ENCODE peak calls at places on chromosomes 2 and 18, in five cellular contexts. U is HCT116, M is H1, Q is K562, J is fibroblast of lung. G is an unnamed sample.
A peak's percentile ranks its signal among the peaks of the same experiment; 100 is the strongest.

GRCh38 chr2:122570641-122571040 is 815.2 kb downstream of the TSN start:
- DNase-seq in U (no peak), M (no peak), Q (no peak), J (no peak), G (no peak)

GRCh38 chr2:147101906-147102790 is 742.7 kb upstream of the ACVR2A start:
- DNase-seq in U (no peak), M (no peak), Q (no peak), J (peak; percentile 56), G (no peak)

GRCh38 chr2:191230174-191230573 is 15.0 kb upstream of the MYO1B start:
- DNase-seq in U (no peak), M (no peak), Q (no peak), J (peak; percentile 73), G (peak; percentile 90)

GRCh38 chr2:182447843-182448242 is 21.0 kb upstream of the PDE1A start:
- DNase-seq in U (no peak), M (no peak), Q (no peak), J (peak; percentile 49), G (no peak)

GRCh38 chr2:28437918-28438317 is 45.3 kb downstream of the FOSL2 start:
- DNase-seq in U (no peak), M (no peak), Q (no peak), J (no peak), G (no peak)

GRCh38 chr2:206984206-206984605 is 44.9 kb downstream of the CPO start:
- DNase-seq in U (no peak), M (no peak), Q (no peak), J (peak; percentile 87), G (peak; percentile 22)

GRCh38 chr2:202109139-202109736 is 36.2 kb downstream of the KIAA2012 start:
- DNase-seq in U (no peak), M (no peak), Q (no peak), J (no peak), G (no peak)

GRCh38 chr18:23943903-23944624 is 70.5 kb upstream of the TTC39C start:
- DNase-seq in U (no peak), M (no peak), Q (no peak), J (peak; percentile 82), G (no peak)

DNA sequence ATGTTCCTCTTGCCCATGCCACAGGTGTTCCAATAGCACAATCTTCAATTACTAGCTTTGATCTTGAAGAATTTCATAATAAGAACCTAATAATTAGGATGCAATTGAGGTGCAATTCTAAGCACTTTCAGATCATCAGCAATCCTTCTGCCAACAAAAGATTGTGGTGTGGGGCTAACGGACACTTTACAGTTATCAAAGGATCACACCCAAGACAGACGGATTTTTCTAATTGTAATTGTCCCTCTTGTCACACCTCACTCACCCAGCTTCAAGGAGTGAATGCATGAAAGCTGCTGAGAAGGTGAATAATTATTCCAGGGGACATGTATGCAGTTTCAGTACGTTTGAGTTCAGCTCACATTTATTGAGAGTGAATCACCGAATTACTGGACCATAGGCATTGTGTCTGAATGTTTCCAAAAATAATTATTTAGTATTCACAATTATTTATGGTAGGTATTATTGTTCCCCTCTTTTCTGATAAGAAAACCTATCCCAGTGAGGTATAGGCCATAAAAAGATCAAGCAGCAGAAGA is 438.4 kb upstream of the TRIB2 start:
- DNase-seq in U (no peak), M (no peak), Q (peak; percentile 27), J (no peak), G (no peak)
- H3K9ac ChIP-seq in U (no peak overlapping the region), M (no peak overlapping the region), Q (peak overlapping the region; percentile 94), J (no peak overlapping the region), G (no peak overlapping the region)

DNA sequence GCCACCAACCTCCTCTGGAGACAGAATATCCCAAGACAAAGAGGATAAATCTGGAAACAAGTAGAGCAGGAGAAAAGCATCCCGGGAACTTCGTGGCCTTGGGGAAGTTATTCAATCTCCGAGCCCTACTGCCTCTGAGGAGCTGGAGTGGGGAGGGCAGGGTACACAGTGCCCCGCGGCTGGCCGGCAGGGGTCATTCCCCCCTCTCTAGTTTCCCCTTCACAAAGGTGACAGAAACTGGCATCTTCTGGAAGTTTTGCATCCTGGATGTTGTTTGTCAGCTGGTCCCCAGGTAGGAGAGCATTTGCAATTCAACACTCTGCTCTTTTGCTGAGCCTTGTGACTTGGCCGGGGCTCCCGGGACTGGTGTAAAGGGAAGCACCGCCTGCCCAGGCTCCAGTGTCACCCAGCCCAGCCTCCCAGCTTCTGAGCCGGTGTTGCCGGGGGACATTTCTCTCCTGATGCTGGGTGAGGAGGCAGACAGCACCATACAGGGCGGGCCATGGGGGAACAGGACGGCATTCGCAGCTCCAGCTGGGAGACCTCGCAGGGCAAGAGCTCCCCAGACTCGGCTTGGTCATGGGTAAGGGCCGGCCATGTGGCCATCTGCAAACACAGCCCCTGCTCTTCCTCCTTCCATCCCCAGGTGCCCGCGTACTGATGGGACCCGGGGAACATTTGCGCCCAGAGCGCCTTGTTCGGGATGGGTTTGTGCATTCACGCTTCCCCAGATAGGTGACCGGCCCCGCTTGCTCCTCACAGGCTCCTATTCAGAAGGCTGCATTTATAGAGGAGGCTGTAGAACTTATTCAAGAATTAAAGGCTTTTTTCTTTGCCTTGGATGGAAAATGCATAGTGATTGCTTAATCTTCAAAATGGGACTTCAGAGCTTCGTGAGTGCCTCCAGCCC is 7.4 kb upstream of the NTSR2 start:
- DNase-seq in U (no peak), M (peak; percentile 69), Q (no peak), J (no peak), G (no peak)
- TF ChIP-seq EZH2 in U (no peak), M (no peak), Q (no peak), J (peak; percentile 10), G (no peak)

GRCh38 chr2:109238580-109238979 is 109.6 kb downstream of the SH3RF3 start:
- DNase-seq in U (no peak), M (no peak), Q (no peak), J (peak; percentile 97), G (peak; percentile 48)
- H3K9ac ChIP-seq in U (no peak overlapping the region), M (no peak overlapping the region), Q (no peak overlapping the region), J (no peak overlapping the region), G (no peak overlapping the region)

DNA sequence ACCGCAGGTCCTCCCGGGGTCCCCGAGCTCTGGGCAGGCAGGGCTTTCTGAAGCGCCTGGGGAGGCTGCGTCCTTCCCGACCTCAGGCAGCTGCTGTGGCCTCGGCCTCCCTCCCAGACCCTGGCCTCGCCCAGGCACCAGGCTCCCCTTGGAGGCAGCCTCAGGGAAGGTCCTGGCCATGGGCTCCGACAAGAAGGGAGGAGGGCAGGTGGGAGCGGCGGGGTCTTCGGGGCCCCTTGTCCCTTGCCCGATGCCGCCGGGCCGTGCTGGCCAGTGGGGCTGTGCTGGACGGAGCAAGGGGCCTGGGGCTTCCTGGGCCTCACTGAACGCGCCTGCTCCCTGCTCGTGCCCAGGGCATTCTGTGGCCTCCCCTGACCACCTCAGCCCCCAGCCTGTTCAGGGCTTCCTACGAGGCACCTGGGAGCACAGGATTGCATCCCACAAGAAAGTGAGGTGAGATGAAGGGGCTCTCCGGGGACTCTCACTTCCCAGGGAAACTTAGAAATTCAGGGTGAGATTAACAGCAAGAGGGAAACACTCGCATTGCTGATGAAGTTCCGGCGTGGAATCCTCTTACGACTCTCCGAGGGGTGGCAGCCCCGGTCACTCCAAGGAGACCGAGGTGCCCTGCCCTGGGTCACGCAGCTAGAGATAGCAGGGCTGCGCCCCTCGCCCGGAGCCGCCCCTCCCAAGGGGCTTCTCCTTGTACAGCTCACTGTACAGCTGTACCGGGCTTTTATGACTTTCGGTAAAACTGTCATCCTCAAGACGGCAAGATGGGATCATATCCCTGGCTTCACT is 792 bp downstream of the MFSD2B start:
- DNase-seq in U (no peak), M (no peak), Q (peak; percentile 63), J (no peak), G (no peak)
- TF ChIP-seq EZH2 in U (no peak), M (no peak), Q (no peak), J (peak; percentile 54), G (no peak)

GRCh38 chr18:69948919-69949537 is 1.4 kb upstream of the CD226 start:
- DNase-seq in U (no peak), M (no peak), Q (no peak), J (peak; percentile 62), G (no peak)
- H3K9ac ChIP-seq in U (no peak overlapping the region), M (no peak overlapping the region), Q (no peak overlapping the region), J (no peak overlapping the region), G (no peak overlapping the region)

GRCh38 chr2:104864280-104864599 is 10.3 kb downstream of the POU3F3 start:
- DNase-seq in U (no peak), M (no peak), Q (no peak), J (no peak), G (no peak)
- TF ChIP-seq EZH2 in U (no peak), M (peak; percentile 95), Q (no peak), J (no peak), G (peak; percentile 38)

GRCh38 chr18:9642799-9643445 is 28.6 kb upstream of the PPP4R1 start:
- DNase-seq in U (no peak), M (no peak), Q (no peak), J (no peak), G (peak; percentile 73)
- H3K9ac ChIP-seq in U (peak overlapping the region; percentile 46), M (no peak overlapping the region), Q (no peak overlapping the region), J (no peak overlapping the region), G (peak overlapping the region; percentile 66)

DNA sequence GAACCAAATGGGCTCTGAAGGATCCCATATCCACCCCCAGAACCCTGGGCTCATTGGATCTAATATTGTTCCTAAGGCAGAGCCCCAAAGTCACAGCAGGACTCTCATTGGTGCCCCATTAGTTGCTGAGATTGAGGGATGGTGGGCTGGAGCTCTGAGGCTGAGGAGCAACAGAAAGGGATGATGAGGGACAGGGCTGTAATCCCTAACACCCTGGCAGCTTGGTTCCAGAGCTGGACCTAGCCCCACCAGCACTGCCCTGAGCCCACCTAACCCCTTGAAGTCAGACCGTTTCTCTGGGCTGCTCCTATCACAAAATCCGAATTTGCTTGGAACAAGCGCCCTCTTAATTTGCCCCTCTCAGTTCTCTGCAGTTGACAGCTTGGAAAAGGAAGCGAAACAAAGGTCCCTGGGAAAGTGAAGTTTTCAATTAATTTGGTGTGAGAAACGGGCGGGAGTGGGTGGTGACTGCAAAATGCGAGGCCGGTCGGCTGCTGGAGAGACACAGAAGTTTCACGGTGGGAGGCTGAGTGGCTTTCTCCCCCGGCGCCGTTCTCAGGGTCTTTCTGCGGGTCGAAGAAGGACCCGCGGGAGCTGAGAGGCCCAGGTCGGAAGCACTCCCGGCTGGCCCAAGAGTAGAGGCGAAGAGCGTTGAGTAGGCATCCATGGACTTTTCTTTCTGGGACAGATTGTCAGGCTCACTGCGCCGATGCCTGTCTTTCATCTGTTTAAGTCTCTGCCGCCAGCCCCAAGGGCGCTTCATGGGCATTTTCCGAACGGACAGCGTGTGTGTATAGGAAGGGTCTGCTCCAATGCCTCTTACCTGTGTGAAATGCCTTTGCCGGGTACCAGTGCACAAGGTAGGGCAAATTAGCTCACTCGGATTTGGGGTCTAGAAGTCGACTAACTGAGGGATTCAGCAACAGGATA is 927 bp upstream of the HOXD13 start:
- DNase-seq in U (no peak), M (peak; percentile 49), Q (no peak), J (no peak), G (no peak)
- TF ChIP-seq EZH2 in U (no peak), M (peak; percentile 99), Q (no peak), J (peak; percentile 84), G (peak; percentile 96)

GRCh38 chr2:45166229-45166890 is 157.1 kb upstream of the SIX2 start:
- DNase-seq in U (no peak), M (no peak), Q (no peak), J (no peak), G (no peak)
- H3K9ac ChIP-seq in U (no peak overlapping the region), M (no peak overlapping the region), Q (no peak overlapping the region), J (no peak overlapping the region), G (no peak overlapping the region)

G was measured in mammary epithelial cell.